ENCODE peak calls at places on chromosomes 1 and 21, in seven cellular contexts. One of them, this sample, is unnamed.

GRCh38 chr1:179926494-179927205 is 28.0 kb upstream of the CEP350 start:
- DNase-seq in GF-D8: no peak
- DNase-seq in amygdala: no peak
- DNase-seq in LNCaP clone FGC: no peak
- DNase-seq in EH: peak; percentile 51
- DNase-seq in B cell: no peak
- DNase-seq in Calu3: no peak
- DNase-seq in this sample: peak; percentile 87

GRCh38 chr1:150366416-150367296 is 2.7 kb downstream of the RPRD2 start:
- DNase-seq in amygdala: no peak
- DNase-seq in EH: peak; percentile 33
- DNase-seq in GF-D8: peak; percentile 6
- DNase-seq in Calu3: no peak
- DNase-seq in B cell: no peak
- DNase-seq in LNCaP clone FGC: no peak
- DNase-seq in this sample: no peak

GRCh38 chr1:45883633-45884032 is 80.2 kb downstream of the MAST2 start:
- DNase-seq in Calu3: no peak
- DNase-seq in B cell: no peak
- DNase-seq in LNCaP clone FGC: no peak
- DNase-seq in EH: peak; percentile 76
- DNase-seq in amygdala: no peak
- DNase-seq in GF-D8: no peak
- DNase-seq in this sample: peak; percentile 34

GRCh38 chr1:55250399-55251075 is 35.4 kb upstream of the USP24 start:
- DNase-seq in amygdala: no peak
- DNase-seq in EH: peak; percentile 33
- DNase-seq in GF-D8: no peak
- DNase-seq in Calu3: no peak
- DNase-seq in LNCaP clone FGC: no peak
- DNase-seq in B cell: no peak
- DNase-seq in this sample: no peak

GRCh38 chr1:160608514-160608913 is 29.2 kb upstream of the CD84 start:
- DNase-seq in GF-D8: no peak
- DNase-seq in amygdala: no peak
- DNase-seq in LNCaP clone FGC: no peak
- DNase-seq in Calu3: no peak
- DNase-seq in B cell: no peak
- DNase-seq in EH: no peak
- DNase-seq in this sample: no peak

GRCh38 chr1:178143730-178144343 is 49.9 kb downstream of the RASAL2 start:
- DNase-seq in amygdala: no peak
- DNase-seq in EH: peak; percentile 39
- DNase-seq in GF-D8: no peak
- DNase-seq in LNCaP clone FGC: no peak
- DNase-seq in Calu3: no peak
- DNase-seq in B cell: no peak
- DNase-seq in this sample: peak; percentile 50

GRCh38 chr1:145889722-145890121 is 4.1 kb upstream of the ANKRD35 start:
- DNase-seq in Calu3: no peak
- DNase-seq in B cell: no peak
- DNase-seq in GF-D8: peak; percentile 36
- DNase-seq in EH: no peak
- DNase-seq in LNCaP clone FGC: no peak
- DNase-seq in amygdala: no peak
- DNase-seq in this sample: peak; percentile 39

GRCh38 chr21:42277593-42277992 is 37.6 kb downstream of the TFF3 start:
- DNase-seq in B cell: no peak
- DNase-seq in amygdala: no peak
- DNase-seq in GF-D8: no peak
- DNase-seq in LNCaP clone FGC: no peak
- DNase-seq in Calu3: no peak
- DNase-seq in EH: peak; percentile 3
- DNase-seq in this sample: no peak

GRCh38 chr1:184075040-184076029 is 23.8 kb downstream of the TSEN15 start:
- DNase-seq in amygdala: no peak
- DNase-seq in Calu3: peak; percentile 50
- DNase-seq in LNCaP clone FGC: peak; percentile 59
- DNase-seq in EH: peak; percentile 74
- DNase-seq in B cell: peak; percentile 17
- DNase-seq in GF-D8: peak; percentile 9
- DNase-seq in this sample: peak; percentile 69

GRCh38 chr1:33897092-33897725 is 33.3 kb downstream of the HMGB4 start:
- DNase-seq in B cell: no peak
- DNase-seq in Calu3: no peak
- DNase-seq in LNCaP clone FGC: no peak
- DNase-seq in GF-D8: no peak
- DNase-seq in EH: peak; percentile 34
- DNase-seq in amygdala: no peak
- DNase-seq in this sample: no peak

GRCh38 chr1:221667504-221667903 is 74.4 kb downstream of the DUSP10 start:
- DNase-seq in B cell: no peak
- DNase-seq in EH: peak; percentile 66
- DNase-seq in amygdala: no peak
- DNase-seq in LNCaP clone FGC: no peak
- DNase-seq in Calu3: peak; percentile 22
- DNase-seq in GF-D8: no peak
- DNase-seq in this sample: peak; percentile 93

GRCh38 chr1:81733465-81733864 is 67.3 kb upstream of the ADGRL2 start:
- DNase-seq in EH: no peak
- DNase-seq in amygdala: no peak
- DNase-seq in GF-D8: no peak
- DNase-seq in B cell: no peak
- DNase-seq in LNCaP clone FGC: no peak
- DNase-seq in Calu3: no peak
- DNase-seq in this sample: no peak

GRCh38 chr21:36980280-36981048 is 14.0 kb upstream of the HLCS start:
- DNase-seq in GF-D8: no peak
- DNase-seq in LNCaP clone FGC: no peak
- DNase-seq in EH: peak; percentile 34
- DNase-seq in B cell: peak; percentile 37
- DNase-seq in amygdala: no peak
- DNase-seq in Calu3: peak; percentile 31
- DNase-seq in this sample: no peak

GRCh38 chr1:156592910-156593732 is 1.5 kb downstream of the NAXE start:
- DNase-seq in EH: no peak
- DNase-seq in amygdala: no peak
- DNase-seq in B cell: no peak
- DNase-seq in Calu3: no peak
- DNase-seq in GF-D8: no peak
- DNase-seq in LNCaP clone FGC: no peak
- DNase-seq in this sample: no peak

GRCh38 chr1:184074383-184074782 is 22.9 kb downstream of the TSEN15 start:
- DNase-seq in LNCaP clone FGC: no peak
- DNase-seq in EH: no peak
- DNase-seq in Calu3: no peak
- DNase-seq in B cell: no peak
- DNase-seq in amygdala: no peak
- DNase-seq in GF-D8: no peak
- DNase-seq in this sample: no peak

GRCh38 chr1:112060266-112060665 is 70.8 kb upstream of the KCND3 start:
- DNase-seq in EH: no peak
- DNase-seq in GF-D8: no peak
- DNase-seq in Calu3: no peak
- DNase-seq in B cell: no peak
- DNase-seq in LNCaP clone FGC: no peak
- DNase-seq in amygdala: no peak
- DNase-seq in this sample: no peak

GRCh38 chr1:244675167-244675566 is 22.2 kb downstream of the DESI2 start:
- DNase-seq in amygdala: no peak
- DNase-seq in EH: no peak
- DNase-seq in LNCaP clone FGC: no peak
- DNase-seq in B cell: no peak
- DNase-seq in Calu3: no peak
- DNase-seq in GF-D8: no peak
- DNase-seq in this sample: peak; percentile 22

GRCh38 chr1:219544163-219544846 is 68.6 kb downstream of the ZC3H11B start:
- DNase-seq in EH: peak; percentile 9
- DNase-seq in LNCaP clone FGC: no peak
- DNase-seq in B cell: no peak
- DNase-seq in amygdala: no peak
- DNase-seq in Calu3: no peak
- DNase-seq in GF-D8: no peak
- DNase-seq in this sample: no peak

GRCh38 chr21:44300262-44300959 is 558 bp downstream of the PFKL start:
- DNase-seq in B cell: peak; percentile 70
- DNase-seq in EH: peak; percentile 69
- DNase-seq in GF-D8: peak; percentile 14
- DNase-seq in amygdala: no peak
- DNase-seq in Calu3: peak; percentile 67
- DNase-seq in LNCaP clone FGC: no peak
- DNase-seq in this sample: peak; percentile 32

GRCh38 chr1:197170538-197170937 is 24.1 kb upstream of the ASPM start:
- DNase-seq in LNCaP clone FGC: peak; percentile 62
- DNase-seq in EH: no peak
- DNase-seq in B cell: no peak
- DNase-seq in Calu3: no peak
- DNase-seq in amygdala: no peak
- DNase-seq in GF-D8: no peak
- DNase-seq in this sample: no peak

GRCh38 chr1:116474921-116475849 is 95.6 kb downstream of the CD58 start:
- DNase-seq in LNCaP clone FGC: no peak
- DNase-seq in GF-D8: no peak
- DNase-seq in Calu3: peak; percentile 31
- DNase-seq in EH: no peak
- DNase-seq in B cell: no peak
- DNase-seq in amygdala: no peak
- DNase-seq in this sample: no peak

GRCh38 chr1:172373864-172374263 is 46.6 kb upstream of the C1orf105 start:
- DNase-seq in EH: no peak
- DNase-seq in B cell: no peak
- DNase-seq in Calu3: no peak
- DNase-seq in LNCaP clone FGC: no peak
- DNase-seq in amygdala: no peak
- DNase-seq in GF-D8: no peak
- DNase-seq in this sample: peak; percentile 33

GRCh38 chr1:115797491-115797890 is 29.0 kb upstream of the CASQ2 start:
- DNase-seq in EH: no peak
- DNase-seq in GF-D8: no peak
- DNase-seq in B cell: no peak
- DNase-seq in Calu3: no peak
- DNase-seq in amygdala: no peak
- DNase-seq in LNCaP clone FGC: no peak
- DNase-seq in this sample: no peak

GRCh38 chr21:40421121-40421520 is 425.8 kb downstream of the DSCAM start:
- DNase-seq in amygdala: no peak
- DNase-seq in GF-D8: no peak
- DNase-seq in Calu3: no peak
- DNase-seq in EH: no peak
- DNase-seq in LNCaP clone FGC: no peak
- DNase-seq in B cell: no peak
- DNase-seq in this sample: no peak

GRCh38 chr1:223886516-223886921 is 40.8 kb upstream of the TP53BP2 start:
- DNase-seq in GF-D8: no peak
- DNase-seq in amygdala: no peak
- DNase-seq in B cell: no peak
- DNase-seq in LNCaP clone FGC: peak; percentile 80
- DNase-seq in Calu3: no peak
- DNase-seq in EH: no peak
- DNase-seq in this sample: no peak

GRCh38 chr1:198462365-198463025 is 78.0 kb downstream of the ATP6V1G3 start:
- DNase-seq in B cell: no peak
- DNase-seq in LNCaP clone FGC: no peak
- DNase-seq in amygdala: no peak
- DNase-seq in GF-D8: no peak
- DNase-seq in Calu3: no peak
- DNase-seq in EH: peak; percentile 75
- DNase-seq in this sample: no peak

GRCh38 chr1:7684132-7684531 is 87.0 kb upstream of the VAMP3 start:
- DNase-seq in EH: no peak
- DNase-seq in GF-D8: no peak
- DNase-seq in LNCaP clone FGC: no peak
- DNase-seq in Calu3: no peak
- DNase-seq in B cell: no peak
- DNase-seq in amygdala: no peak
- DNase-seq in this sample: no peak

GRCh38 chr1:233759665-233760064 is 144.8 kb upstream of the SLC35F3 start:
- DNase-seq in LNCaP clone FGC: peak; percentile 25
- DNase-seq in Calu3: no peak
- DNase-seq in B cell: no peak
- DNase-seq in EH: no peak
- DNase-seq in amygdala: no peak
- DNase-seq in GF-D8: no peak
- DNase-seq in this sample: no peak

GRCh38 chr21:16571594-16571993 is 841.8 kb downstream of the USP25 start:
- DNase-seq in EH: peak; percentile 3
- DNase-seq in amygdala: no peak
- DNase-seq in LNCaP clone FGC: no peak
- DNase-seq in GF-D8: no peak
- DNase-seq in B cell: no peak
- DNase-seq in Calu3: no peak
- DNase-seq in this sample: peak; percentile 73

GRCh38 chr1:206455681-206456344 is 14.5 kb upstream of the IKBKE start:
- DNase-seq in GF-D8: no peak
- DNase-seq in EH: no peak
- DNase-seq in LNCaP clone FGC: no peak
- DNase-seq in amygdala: no peak
- DNase-seq in B cell: no peak
- DNase-seq in Calu3: peak; percentile 19
- DNase-seq in this sample: no peak

GRCh38 chr1:102852583-102852982 is 255.7 kb downstream of the COL11A1 start:
- DNase-seq in EH: peak; percentile 58
- DNase-seq in GF-D8: no peak
- DNase-seq in amygdala: no peak
- DNase-seq in B cell: no peak
- DNase-seq in Calu3: no peak
- DNase-seq in LNCaP clone FGC: no peak
- DNase-seq in this sample: no peak

GRCh38 chr21:28150778-28151177 is 841.9 kb downstream of the LTN1 start:
- DNase-seq in B cell: no peak
- DNase-seq in EH: peak; percentile 29
- DNase-seq in amygdala: no peak
- DNase-seq in Calu3: no peak
- DNase-seq in GF-D8: no peak
- DNase-seq in LNCaP clone FGC: peak; percentile 25
- DNase-seq in this sample: peak; percentile 62

This sample was measured in amniotic epithelial cell.